ENCODE peak calls at places on chromosomes 3 and 15, in nine cellular contexts. I, Y, L, T, Z, U, J, H and X are unnamed samples.

GRCh38 chr3:7536921-7537320 is 676.0 kb downstream of the GRM7 start:
- DNase-seq in Y (no peak), L (no peak), H (no peak), U (no peak), J (no peak), I (no peak), T (no peak), Z (no peak), X (no peak)

GRCh38 chr3:58064923-58065638 is 56.9 kb downstream of the FLNB start:
- DNase-seq in I (no peak), L (no peak), J (no peak), U (no peak), H (no peak), Y (no peak), T (no peak), Z (no peak), X (no peak)

GRCh38 chr3:105458518-105459215 is 92.0 kb downstream of the ALCAM start:
- DNase-seq in I (peak; percentile 53), J (no peak), H (no peak), U (no peak), T (no peak), Y (no peak), Z (no peak), L (no peak), X (no peak)

GRCh38 chr3:129549006-129549800 is 6.2 kb downstream of the H1-8 start:
- DNase-seq in Y (no peak), Z (no peak), I (peak; percentile 92), J (no peak), U (no peak), T (no peak), L (peak; percentile 60), H (no peak), X (no peak)

GRCh38 chr3:135762188-135762853 is 203.2 kb upstream of the PPP2R3A start:
- DNase-seq in T (no peak), L (no peak), I (no peak), H (no peak), U (no peak), Z (no peak), Y (no peak), J (no peak), X (peak; percentile 17)

GRCh38 chr15:66374179-66374578 is 12.5 kb upstream of the MAP2K1 start:
- DNase-seq in I (no peak), T (no peak), U (no peak), H (no peak), J (no peak), L (no peak), Y (no peak), Z (no peak), X (no peak)

GRCh38 chr3:127970966-127971592 is 56.0 kb downstream of the KBTBD12 start:
- DNase-seq in I (peak; percentile 68), T (peak; percentile 61), Y (no peak), Z (no peak), J (no peak), U (no peak), L (peak; percentile 55), H (no peak), X (peak; percentile 52)

GRCh38 chr3:195609229-195609628 is 25.5 kb upstream of the APOD start:
- DNase-seq in T (no peak), J (peak; percentile 33), I (no peak), H (no peak), U (no peak), Y (no peak), L (no peak), Z (no peak), X (no peak)

GRCh38 chr15:40823572-40824343 is 4.8 kb downstream of the PPP1R14D start:
- DNase-seq in T (no peak), Z (no peak), U (no peak), L (no peak), H (no peak), J (no peak), Y (no peak), I (no peak), X (no peak)

GRCh38 chr3:24773798-24774197 is 279.1 kb upstream of the THRB start:
- DNase-seq in Y (no peak), H (peak; percentile 1), I (peak; percentile 48), J (no peak), L (peak; percentile 8), T (peak; percentile 67), Z (peak; percentile 47), U (peak; percentile 8), X (peak; percentile 59)

GRCh38 chr15:52100807-52101206 is 11.8 kb downstream of the BCL2L10 start:
- DNase-seq in L (no peak), U (no peak), H (no peak), Y (no peak), J (no peak), T (no peak), Z (no peak), I (peak; percentile 95), X (no peak)

GRCh38 chr15:81047948-81048347 is 47.2 kb downstream of the TLNRD1 start:
- DNase-seq in Y (no peak), L (no peak), U (no peak), J (no peak), H (no peak), I (no peak), T (no peak), Z (no peak), X (no peak)

GRCh38 chr3:177824190-177824786 is 627.0 kb upstream of the TBL1XR1 start:
- DNase-seq in I (peak; percentile 91), Z (no peak), T (no peak), H (no peak), L (peak; percentile 14), U (no peak), Y (no peak), J (no peak), X (no peak)

GRCh38 chr3:33360136-33360825 is 79.9 kb downstream of the UBP1 start:
- DNase-seq in Z (no peak), I (peak; percentile 76), T (no peak), Y (no peak), L (peak; percentile 67), H (no peak), J (no peak), U (no peak), X (no peak)

GRCh38 chr15:78415284-78415683 is 22.7 kb upstream of the IREB2 start:
- DNase-seq in I (peak; percentile 39), Z (no peak), H (no peak), T (peak; percentile 16), U (no peak), Y (no peak), L (peak; percentile 43), J (no peak), X (peak; percentile 54)

GRCh38 chr15:95327661-95328060 is 1002.8 kb upstream of the NR2F2 start:
- DNase-seq in H (no peak), Y (no peak), T (no peak), U (no peak), Z (no peak), I (no peak), J (no peak), L (no peak), X (no peak)

GRCh38 chr3:194715022-194715800 is 29.5 kb downstream of the FAM43A start:
- DNase-seq in T (no peak), I (peak; percentile 87), U (no peak), H (no peak), Z (no peak), L (peak; percentile 30), Y (no peak), J (no peak), X (no peak)

GRCh38 chr3:51916418-51916817 is 13.3 kb upstream of the IQCF1 start:
- DNase-seq in I (no peak), L (no peak), T (no peak), Y (no peak), J (no peak), H (no peak), U (no peak), Z (no peak), X (no peak)

GRCh38 chr3:100993309-100993708 is at the start of gene ABI3BP:
- DNase-seq in U (peak; percentile 5), T (no peak), Z (no peak), Y (no peak), L (peak; percentile 71), H (no peak), I (peak; percentile 87), J (no peak), X (peak; percentile 59)

GRCh38 chr15:31347067-31347975 is 20.7 kb downstream of the KLF13 start:
- DNase-seq in Z (no peak), U (no peak), Y (peak; percentile 71), L (no peak), J (peak; percentile 73), T (no peak), H (peak; percentile 81), I (no peak), X (no peak)

GRCh38 chr15:90677807-90678790 is 39.0 kb upstream of the BLM start:
- DNase-seq in I (no peak), Z (no peak), J (no peak), U (no peak), T (no peak), Y (no peak), H (no peak), L (no peak), X (no peak)

GRCh38 chr3:172046268-172046915 is 7.0 kb downstream of the FNDC3B start:
- DNase-seq in Z (no peak), Y (no peak), L (no peak), J (no peak), I (peak; percentile 48), T (no peak), U (no peak), H (no peak), X (no peak)

GRCh38 chr3:48411606-48412374 is 18.1 kb downstream of the PLXNB1 start:
- DNase-seq in Y (no peak), U (no peak), L (no peak), I (no peak), T (no peak), H (no peak), Z (no peak), J (no peak), X (no peak)

GRCh38 chr3:106332884-106333283 is 464.1 kb upstream of the CBLB start:
- DNase-seq in Z (no peak), L (no peak), I (peak; percentile 95), H (peak; percentile 44), U (no peak), Y (peak; percentile 48), J (no peak), T (no peak), X (no peak)

GRCh38 chr3:27861047-27862036 is 139.2 kb upstream of the EOMES start:
- DNase-seq in T (no peak), Z (no peak), H (no peak), Y (no peak), I (no peak), L (no peak), J (no peak), U (no peak), X (no peak)

GRCh38 chr15:49361370-49361769 is 61.7 kb upstream of the FGF7 start:
- DNase-seq in I (no peak), L (no peak), Z (no peak), T (no peak), H (no peak), U (no peak), J (no peak), Y (no peak), X (no peak)

GRCh38 chr15:100968043-100968966 is 49.1 kb downstream of the LRRK1 start:
- DNase-seq in Z (no peak), J (no peak), T (peak; percentile 35), H (no peak), U (no peak), Y (no peak), L (no peak), I (peak; percentile 84), X (no peak)

GRCh38 chr3:169404491-169404890 is 259.0 kb downstream of the MECOM start:
- DNase-seq in U (no peak), Y (no peak), Z (no peak), J (no peak), T (no peak), L (no peak), H (no peak), I (no peak), X (no peak)

GRCh38 chr3:134354612-134355275 is 19.5 kb downstream of the AMOTL2 start:
- DNase-seq in U (no peak), L (no peak), T (no peak), H (no peak), I (no peak), Z (no peak), J (no peak), Y (no peak), X (no peak)

GRCh38 chr3:123141276-123141675 is 60.5 kb upstream of the SEC22A start:
- DNase-seq in U (no peak), T (no peak), L (no peak), I (no peak), Y (no peak), H (no peak), Z (no peak), J (no peak), X (no peak)

GRCh38 chr3:37962906-37963486 is 27.6 kb upstream of the VILL start:
- DNase-seq in I (no peak), Z (no peak), U (no peak), H (no peak), T (no peak), L (no peak), J (no peak), Y (no peak), X (no peak)